ENCODE peak calls at places on chromosomes 5 and 9, in ten cellular contexts. Q is CD8-positive, alpha-beta memory T cell; I is Calu3; J is effector memory CD4-positive, alpha-beta T cell; U is fibroblast of the conjunctiva; W is choroid plexus epithelial cell; O is MCF 10A; R is RWPE1; L is nephron progenitor cell; V is OCI-LY7. F is an unnamed sample.

GRCh38 chr5:150066901-150067396 is 19.4 kb downstream of the CSF1R start:
- DNase-seq in J (no peak), V (no peak), U (peak), R (peak), W (peak), L (no peak), Q (no peak), I (no peak), O (peak), F (no peak)

GRCh38 chr9:34547960-34548603 is 25.3 kb upstream of the ENHO start:
- DNase-seq in L (peak), V (peak), J (no peak), I (peak), W (peak), U (peak), R (peak), Q (no peak), O (peak), F (peak)

GRCh38 chr9:83336696-83337095 is 201.5 kb downstream of the FRMD3 start:
- DNase-seq in I (peak), R (no peak), Q (no peak), J (no peak), V (no peak), O (no peak), L (no peak), W (peak), U (no peak), F (no peak)

GRCh38 chr5:83662558-83662957 is 58.1 kb downstream of the HAPLN1 start:
- DNase-seq in O (no peak), I (no peak), V (no peak), L (no peak), U (no peak), Q (no peak), W (no peak), R (no peak), J (no peak), F (no peak)

GRCh38 chr9:37921546-37922300 is 17.8 kb upstream of the SLC25A51 start:
- DNase-seq in R (peak), W (no peak), O (peak), V (no peak), U (no peak), Q (no peak), I (no peak), L (no peak), J (no peak), F (peak)

GRCh38 chr9:95224371-95225015 is 93.0 kb downstream of the FANCC start:
- DNase-seq in L (no peak), V (no peak), I (no peak), Q (no peak), W (peak), O (peak), U (no peak), J (no peak), R (no peak), F (no peak)

GRCh38 chr5:14326035-14326909 is 183.1 kb downstream of the TRIO start:
- DNase-seq in W (no peak), O (peak), I (no peak), R (no peak), J (no peak), U (no peak), L (peak), V (no peak), Q (no peak), F (no peak)

GRCh38 chr9:121972501-121972981 is 120.6 kb downstream of the TTLL11 start:
- DNase-seq in R (peak), W (no peak), L (no peak), V (peak), Q (no peak), O (peak), U (no peak), J (no peak), I (peak), F (peak)

GRCh38 chr9:9174358-9174757 is 1374.8 kb upstream of the DMAC1 start:
- DNase-seq in W (no peak), J (no peak), V (no peak), L (no peak), O (no peak), U (no peak), I (no peak), Q (no peak), R (no peak), F (no peak)

GRCh38 chr9:101028346-101029299 is at the start of gene PLPPR1:
- DNase-seq in I (peak), L (peak), W (peak), J (no peak), Q (no peak), R (peak), V (no peak), O (no peak), U (no peak), F (peak)

GRCh38 chr9:128992995-128993394 is 35.1 kb downstream of the SH3GLB2 start:
- DNase-seq in R (no peak), L (no peak), U (no peak), V (peak), O (no peak), J (no peak), Q (no peak), W (peak), I (no peak), F (peak)

GRCh38 chr9:115739096-115739875 is 414.3 kb upstream of the PAPPA start:
- DNase-seq in U (no peak), R (no peak), I (no peak), Q (no peak), L (no peak), O (peak), V (no peak), J (no peak), W (peak), F (no peak)

GRCh38 chr9:120913673-120914266 is 12.8 kb downstream of the TRAF1 start:
- DNase-seq in R (peak), V (no peak), I (no peak), L (peak), J (no peak), W (no peak), Q (no peak), O (peak), U (no peak), F (no peak)

GRCh38 chr9:115786321-115786720 is 367.3 kb upstream of the PAPPA start:
- DNase-seq in W (peak), J (no peak), U (peak), I (no peak), O (peak), Q (no peak), V (no peak), R (no peak), L (no peak), F (no peak)

GRCh38 chr5:178115136-178115834 is 2.0 kb downstream of the N4BP3 start:
- DNase-seq in W (no peak), L (no peak), V (peak), U (no peak), Q (peak), O (no peak), I (no peak), J (no peak), R (no peak), F (no peak)

GRCh38 chr9:26670052-26670640 is 222.5 kb downstream of the CAAP1 start:
- DNase-seq in I (no peak), J (no peak), L (no peak), V (no peak), Q (no peak), O (no peak), W (no peak), R (no peak), U (no peak), F (no peak)

GRCh38 chr5:148372331-148372730 is 11.4 kb upstream of the FBXO38 start:
- DNase-seq in R (no peak), J (no peak), Q (no peak), I (no peak), W (no peak), O (no peak), U (no peak), V (no peak), L (no peak), F (no peak)

GRCh38 chr9:13911473-13911872 is 402.5 kb downstream of the NFIB start:
- DNase-seq in O (no peak), Q (no peak), W (no peak), J (no peak), V (no peak), R (no peak), U (no peak), L (no peak), I (no peak), F (no peak)